ENCODE peak calls at places on chromosomes 5 and 9, in four cellular contexts. B, G, V and E are unnamed samples.
A peak's percentile ranks its signal among the peaks of the same experiment; 100 is the strongest.

GRCh38 chr5:1383886-1384401 is 39.0 kb upstream of the CLPTM1L start:
- DNase-seq in G (no peak), B (no peak), V (no peak), E (no peak)

GRCh38 chr5:151656311-151656710 is 30.4 kb downstream of the SPARC start:
- DNase-seq in V (no peak), G (no peak), B (no peak), E (no peak)

GRCh38 chr9:37104183-37104889 is 16.0 kb upstream of the ZCCHC7 start:
- DNase-seq in G (no peak), B (no peak), V (no peak), E (no peak)

GRCh38 chr9:38145526-38146053 is 76.6 kb upstream of the SHB start:
- DNase-seq in B (peak; percentile 50), G (no peak), V (no peak), E (peak; percentile 14)

GRCh38 chr5:123916331-123917121 is 404.5 kb downstream of the CSNK1G3 start:
- DNase-seq in G (no peak), B (no peak), V (no peak), E (no peak)

GRCh38 chr5:74673011-74673790 is 11.8 kb upstream of the HEXB start:
- DNase-seq in V (no peak), B (no peak), G (peak; percentile 29), E (peak; percentile 74)

GRCh38 chr5:124132843-124133242 is 613.6 kb downstream of the ZNF608 start:
- DNase-seq in V (no peak), B (no peak), G (no peak), E (no peak)

GRCh38 chr9:120109242-120109641 is 470.7 kb downstream of the CDK5RAP2 start:
- DNase-seq in V (no peak), G (peak; percentile 18), B (peak; percentile 69), E (peak; percentile 80)

GRCh38 chr5:167688731-167689130 is 602.7 kb upstream of the WWC1 start:
- DNase-seq in G (no peak), B (no peak), V (no peak), E (no peak)

GRCh38 chr5:127810707-127811106 is 107.5 kb downstream of the CCDC192 start:
- DNase-seq in G (no peak), B (no peak), V (no peak), E (no peak)

GRCh38 chr5:16656561-16657191 is 39.9 kb upstream of the RETREG1 start:
- DNase-seq in V (no peak), G (no peak), B (no peak), E (no peak)

GRCh38 chr9:16689352-16689938 is 181.0 kb downstream of the BNC2 start:
- DNase-seq in V (no peak), G (no peak), B (no peak), E (no peak)

GRCh38 chr9:112858625-112859147 is 32.0 kb downstream of the SLC46A2 start:
- DNase-seq in V (peak; percentile 31), G (no peak), B (no peak), E (no peak)

GRCh38 chr5:6202615-6203365 is 175.6 kb downstream of the MED10 start:
- DNase-seq in G (peak; percentile 19), B (peak; percentile 66), V (no peak), E (peak; percentile 78)

GRCh38 chr5:135072357-135073247 is 38.6 kb upstream of the PITX1 start:
- DNase-seq in V (no peak), G (no peak), B (peak; percentile 58), E (peak; percentile 72)

GRCh38 chr5:1210832-1211251 is 9.4 kb downstream of the SLC6A19 start:
- DNase-seq in G (no peak), V (no peak), B (no peak), E (no peak)

GRCh38 chr9:86856259-86856658 is 91.0 kb downstream of the GAS1 start:
- DNase-seq in B (no peak), V (no peak), G (no peak), E (peak; percentile 17)

GRCh38 chr9:114286146-114286679 is 36.7 kb upstream of the ORM1 start:
- DNase-seq in G (no peak), B (peak; percentile 28), V (no peak), E (no peak)

GRCh38 chr5:16930487-16930886 is 5.6 kb downstream of the MYO10 start:
- DNase-seq in G (no peak), V (no peak), B (no peak), E (peak; percentile 57)

GRCh38 chr9:133168432-133168831 is 4.7 kb upstream of the GBGT1 start:
- DNase-seq in B (no peak), V (no peak), G (no peak), E (no peak)

GRCh38 chr9:94808926-94809700 is 82.6 kb downstream of the AOPEP start:
- DNase-seq in B (no peak), V (no peak), G (no peak), E (no peak)

GRCh38 chr9:134966270-134966669 is 48.6 kb upstream of the FCN1 start:
- DNase-seq in B (no peak), V (no peak), G (no peak), E (no peak)

GRCh38 chr9:120374817-120375216 is 205.2 kb downstream of the CDK5RAP2 start:
- DNase-seq in V (no peak), B (no peak), G (no peak), E (no peak)

GRCh38 chr9:20684865-20685696 is 1.0 kb downstream of the FOCAD start:
- DNase-seq in B (no peak), G (no peak), V (no peak), E (no peak)

GRCh38 chr5:135026645-135027317 is 7.2 kb downstream of the PITX1 start:
- DNase-seq in B (no peak), V (no peak), G (no peak), E (no peak)

GRCh38 chr5:57456531-57457135 is 26.0 kb downstream of the ACTBL2 start:
- DNase-seq in B (no peak), G (no peak), V (no peak), E (no peak)

GRCh38 chr9:131747352-131747751 is 7.5 kb upstream of the RAPGEF1 start:
- DNase-seq in V (no peak), B (no peak), G (peak; percentile 77), E (peak; percentile 74)

GRCh38 chr5:143238620-143239019 is 164.9 kb downstream of the NR3C1 start:
- DNase-seq in V (no peak), B (no peak), G (no peak), E (no peak)

GRCh38 chr9:5796298-5796697 is 36.6 kb downstream of the ERMP1 start:
- DNase-seq in G (no peak), V (no peak), B (no peak), E (no peak)

GRCh38 chr5:74974451-74975089 is 77.8 kb downstream of the GCNT4 start:
- DNase-seq in B (no peak), G (no peak), V (no peak), E (no peak)

GRCh38 chr9:801399-802071 is 40.0 kb upstream of the DMRT1 start:
- DNase-seq in G (no peak), B (no peak), V (no peak), E (no peak)

GRCh38 chr5:117376748-117377147 is 802.1 kb upstream of the SEMA6A start:
- DNase-seq in V (no peak), B (no peak), G (no peak), E (no peak)

GRCh38 chr9:137305788-137306545 is 3.9 kb upstream of the NRARP start:
- DNase-seq in V (no peak), B (no peak), G (no peak), E (no peak)

GRCh38 chr5:127176769-127177168 is 103.5 kb upstream of the C5orf63 start:
- DNase-seq in V (no peak), G (no peak), B (no peak), E (no peak)

GRCh38 chr5:119397518-119398380 is 41.9 kb downstream of the TNFAIP8 start:
- DNase-seq in G (no peak), V (peak; percentile 81), B (no peak), E (no peak)

GRCh38 chr5:150245111-150245789 is 44.3 kb downstream of the CAMK2A start:
- DNase-seq in V (no peak), G (no peak), B (no peak), E (no peak)
- TF ChIP-seq CREB1 in V (no peak), G (no peak), B (no peak), E (no peak)

GRCh38 chr9:35619800-35620158 is 1.6 kb upstream of the CD72 start:
- DNase-seq in V (peak; percentile 55), B (no peak), G (no peak), E (no peak)

GRCh38 chr9:35618325-35618727 is at the start of gene CD72:
- DNase-seq in G (no peak), V (no peak), B (no peak), E (no peak)

GRCh38 chr9:35617548-35617947 is 665 bp downstream of the CD72 start:
- DNase-seq in G (no peak), V (no peak), B (no peak), E (peak; percentile 26)

GRCh38 chr9:35616681-35617459 is 1.3 kb downstream of the CD72 start:
- DNase-seq in V (no peak), G (no peak), B (peak; percentile 82), E (peak; percentile 89)

DNA sequence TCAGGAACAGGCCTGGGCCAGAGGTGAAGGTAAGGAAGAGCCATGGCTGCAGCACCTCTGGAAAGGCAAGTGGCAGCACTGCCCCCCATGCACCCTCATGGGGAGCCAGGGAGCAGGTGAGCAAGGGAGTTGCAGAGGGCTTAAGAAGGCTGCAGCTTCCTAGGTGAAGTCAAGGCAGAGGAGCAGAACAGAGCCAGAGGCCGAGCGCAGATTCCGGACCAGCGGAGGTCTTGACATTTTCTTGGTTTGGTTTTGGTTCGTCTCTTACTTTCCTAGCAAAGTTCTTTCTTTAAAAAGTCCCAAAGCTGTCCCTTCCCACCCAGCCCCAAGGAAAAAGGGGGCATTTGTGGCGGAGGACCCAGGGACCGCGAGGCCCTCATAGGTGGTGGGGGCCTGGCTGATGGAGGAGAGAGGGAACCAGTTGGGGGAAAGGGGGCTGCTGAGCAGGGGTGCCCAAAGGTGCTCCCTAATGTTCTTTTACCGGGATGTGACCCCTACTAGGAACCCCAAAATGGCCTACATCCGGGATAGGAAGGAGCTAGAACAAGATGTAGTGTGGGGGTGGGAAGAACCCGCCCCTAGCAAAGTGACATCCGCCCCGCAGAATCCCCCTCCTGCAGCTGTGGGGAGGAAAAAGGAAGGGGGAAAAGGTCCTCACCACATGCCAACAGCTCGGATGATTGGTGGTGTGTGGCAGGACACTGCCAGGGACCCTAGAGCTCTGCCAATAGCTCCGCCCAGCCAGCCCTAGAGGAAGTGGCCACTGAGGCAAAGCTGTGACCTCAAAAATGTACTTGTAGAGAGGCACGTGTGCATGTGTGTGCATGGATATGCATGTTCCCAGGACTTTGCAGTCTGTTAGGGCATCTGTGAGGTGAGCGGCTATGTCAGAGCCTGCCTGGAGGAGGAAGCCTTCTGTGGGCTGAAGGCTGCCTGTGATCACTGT is 914 bp upstream of the CD72 start:
- DNase-seq in V (peak; percentile 74), G (no peak), B (no peak), E (no peak)
- H3K4me2 ChIP-seq in V (peak overlapping the region; percentile 92), G (no peak overlapping the region), B (no peak overlapping the region), E (no peak overlapping the region)

GRCh38 chr9:31185831-31186230 is 1198.6 kb upstream of the ACO1 start:
- DNase-seq in G (no peak), V (no peak), B (no peak), E (no peak)

GRCh38 chr9:31188496-31188895 is 1195.9 kb upstream of the ACO1 start:
- DNase-seq in G (no peak), B (no peak), V (no peak), E (no peak)

GRCh38 chr9:31183866-31184265 is 1200.6 kb upstream of the ACO1 start:
- DNase-seq in G (no peak), V (no peak), B (no peak), E (no peak)
- TF ChIP-seq CREB1 in G (no peak), V (no peak), B (no peak), E (no peak)

DNA sequence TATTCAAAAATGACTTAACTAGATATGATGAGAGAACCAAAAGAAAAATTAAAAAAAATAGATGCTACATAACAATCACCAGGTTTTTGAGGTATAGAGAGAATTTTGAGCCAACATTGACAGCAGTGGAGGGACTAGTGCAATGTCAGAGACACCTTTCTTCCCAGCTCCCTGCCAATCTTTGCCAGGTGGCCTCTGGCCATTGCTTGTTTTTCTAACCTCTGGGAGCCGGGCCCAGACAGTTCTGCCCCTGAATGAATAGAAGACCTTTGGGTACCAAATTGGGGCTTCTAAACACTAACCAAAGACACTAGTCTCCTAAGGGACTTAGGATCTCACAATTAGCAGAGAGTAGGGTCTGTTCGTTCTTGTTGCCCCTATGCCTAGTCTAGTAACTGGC is 33.4 kb downstream of the FOXD1 start:
- DNase-seq in B (no peak), V (no peak), G (no peak), E (no peak)
- H3K4me2 ChIP-seq in B (no peak overlapping the region), V (no peak overlapping the region), G (no peak overlapping the region), E (no peak overlapping the region)